ENCODE peak calls at places on chromosomes 11 and 22, in eight cellular contexts. Q is OCI-LY7; B is A549; F is psoas muscle; W is spleen; D is upper lobe of right lung; G is CD4-positive, alpha-beta memory T cell; R is uterus. X is an unnamed sample.

GRCh38 chr11:8429483-8429882 is 164.5 kb downstream of the STK33 start:
- DNase-seq in Q (no peak), B (no peak), F (no peak), W (no peak), D (no peak), G (no peak), R (no peak), X (no peak)

GRCh38 chr11:24412722-24413121 is 84.1 kb upstream of the LUZP2 start:
- DNase-seq in Q (no peak), B (no peak), F (no peak), W (no peak), D (no peak), G (no peak), R (no peak), X (no peak)

GRCh38 chr11:45468265-45468856 is 182.2 kb upstream of the SYT13 start:
- DNase-seq in Q (no peak), B (no peak), F (no peak), W (peak), D (no peak), G (no peak), R (no peak), X (peak)

GRCh38 chr11:46944356-46944755 is 7.8 kb downstream of the CSTPP1 start:
- DNase-seq in Q (no peak), B (no peak), F (no peak), W (no peak), D (no peak), G (no peak), R (no peak), X (no peak)

GRCh38 chr11:112903310-112903709 is 57.9 kb upstream of the NCAM1 start:
- DNase-seq in Q (no peak), B (no peak), F (no peak), W (no peak), D (no peak), G (no peak), R (no peak), X (no peak)

GRCh38 chr11:104098555-104098954 is 62.1 kb downstream of the DDI1 start:
- DNase-seq in Q (no peak), B (no peak), F (no peak), W (no peak), D (no peak), G (no peak), R (no peak), X (no peak)

GRCh38 chr22:39166547-39166946 is 14.1 kb upstream of the CBX7 start:
- DNase-seq in Q (no peak), B (no peak), F (no peak), W (no peak), D (no peak), G (no peak), R (no peak), X (no peak)

GRCh38 chr11:19698493-19699292 is 13.9 kb upstream of the NAV2 start:
- DNase-seq in Q (no peak), B (no peak), F (peak), W (no peak), D (no peak), G (no peak), R (no peak), X (no peak)

GRCh38 chr11:44145011-44145777 is 49.7 kb downstream of the EXT2 start:
- DNase-seq in Q (no peak), B (no peak), F (no peak), W (no peak), D (no peak), G (no peak), R (no peak), X (no peak)

GRCh38 chr11:44939673-44940072 is 11.0 kb downstream of the TP53I11 start:
- DNase-seq in Q (no peak), B (no peak), F (peak), W (no peak), D (no peak), G (no peak), R (peak), X (no peak)

GRCh38 chr22:44151661-44152060 is 29.1 kb upstream of the PARVG start:
- DNase-seq in Q (no peak), B (no peak), F (no peak), W (no peak), D (no peak), G (no peak), R (no peak), X (peak)

GRCh38 chr11:66107600-66108151 is 37.6 kb downstream of the PACS1 start:
- DNase-seq in Q (no peak), B (no peak), F (no peak), W (no peak), D (no peak), G (no peak), R (no peak), X (no peak)

GRCh38 chr11:6622261-6623171 is 3.3 kb upstream of the TPP1 start:
- DNase-seq in Q (peak), B (no peak), F (no peak), W (peak), D (no peak), G (no peak), R (no peak), X (no peak)

GRCh38 chr11:44632466-44633123 is 67.1 kb downstream of the CD82 start:
- DNase-seq in Q (peak), B (peak), F (no peak), W (peak), D (peak), G (no peak), R (no peak), X (peak)

GRCh38 chr11:70142171-70142875 is 60.8 kb upstream of the FADD start:
- DNase-seq in Q (no peak), B (peak), F (no peak), W (no peak), D (no peak), G (no peak), R (no peak), X (no peak)

GRCh38 chr11:34468209-34468841 is 29.6 kb downstream of the CAT start:
- DNase-seq in Q (peak), B (no peak), F (no peak), W (no peak), D (no peak), G (peak), R (no peak), X (peak)

GRCh38 chr22:50620861-50621490 is 7.0 kb downstream of the ARSA start:
- DNase-seq in Q (peak), B (no peak), F (peak), W (peak), D (peak), G (peak), R (no peak), X (no peak)

GRCh38 chr22:36385491-36386350 is 2.0 kb downstream of the MYH9 start:
- DNase-seq in Q (peak), B (no peak), F (peak), W (peak), D (peak), G (peak), R (peak), X (no peak)

GRCh38 chr11:10076458-10077141 is 217.4 kb downstream of the SBF2 start:
- DNase-seq in Q (peak), B (peak), F (peak), W (no peak), D (no peak), G (peak), R (peak), X (peak)

GRCh38 chr11:68120212-68121066 is 749 bp downstream of the CHKA start:
- DNase-seq in Q (peak), B (no peak), F (peak), W (peak), D (peak), G (peak), R (peak), X (no peak)

GRCh38 chr11:120547871-120548681 is 36.5 kb downstream of the GRIK4 start:
- DNase-seq in Q (no peak), B (peak), F (peak), W (peak), D (peak), G (no peak), R (peak), X (peak)

GRCh38 chr11:66317322-66317765 is 500 bp upstream of the CD248 start:
- DNase-seq in Q (peak), B (no peak), F (peak), W (peak), D (peak), G (no peak), R (peak), X (peak)

GRCh38 chr11:72443016-72443415 is 8.7 kb upstream of the CLPB start:
- DNase-seq in Q (no peak), B (no peak), F (no peak), W (no peak), D (no peak), G (no peak), R (no peak), X (no peak)

GRCh38 chr22:39524089-39524752 is 3.9 kb downstream of the ATF4 start:
- DNase-seq in Q (peak), B (no peak), F (peak), W (no peak), D (no peak), G (no peak), R (no peak), X (no peak)

GRCh38 chr11:47268448-47269001 is 1.4 kb upstream of the MADD start:
- DNase-seq in Q (no peak), B (no peak), F (no peak), W (peak), D (no peak), G (no peak), R (no peak), X (no peak)

GRCh38 chr11:2825886-2826678 is 59.5 kb downstream of the CDKN1C start:
- DNase-seq in Q (no peak), B (peak), F (peak), W (no peak), D (peak), G (no peak), R (peak), X (peak)

GRCh38 chr22:33247758-33248157 is 189.6 kb upstream of the SYN3 start:
- DNase-seq in Q (no peak), B (no peak), F (no peak), W (no peak), D (no peak), G (no peak), R (no peak), X (no peak)

GRCh38 chr11:44470849-44471248 is 94.6 kb upstream of the CD82 start:
- DNase-seq in Q (no peak), B (no peak), F (no peak), W (no peak), D (no peak), G (no peak), R (no peak), X (no peak)

GRCh38 chr11:72001834-72002591 is 3.3 kb downstream of the IL18BP start:
- DNase-seq in Q (no peak), B (no peak), F (no peak), W (no peak), D (no peak), G (no peak), R (no peak), X (peak)

GRCh38 chr11:100010393-100010792 is 676.7 kb upstream of the ARHGAP42 start:
- DNase-seq in Q (no peak), B (no peak), F (no peak), W (no peak), D (no peak), G (no peak), R (no peak), X (no peak)

GRCh38 chr22:41801147-41801819 is 804 bp downstream of the CCDC134 start:
- DNase-seq in Q (peak), B (no peak), F (no peak), W (no peak), D (no peak), G (no peak), R (no peak), X (no peak)

GRCh38 chr11:104275992-104276391 is 112.0 kb upstream of the PDGFD start:
- DNase-seq in Q (no peak), B (no peak), F (no peak), W (no peak), D (no peak), G (no peak), R (no peak), X (no peak)

GRCh38 chr11:113373306-113373705 is 14.3 kb upstream of the ANKK1 start:
- DNase-seq in Q (no peak), B (no peak), F (no peak), W (no peak), D (no peak), G (no peak), R (no peak), X (peak)

GRCh38 chr11:128472128-128473110 is 114.9 kb downstream of the ETS1 start:
- DNase-seq in Q (peak), B (no peak), F (no peak), W (no peak), D (no peak), G (peak), R (no peak), X (peak)

GRCh38 chr11:38971141-38971540 is 2373.1 kb upstream of the RAG2 start:
- DNase-seq in Q (no peak), B (no peak), F (no peak), W (no peak), D (no peak), G (no peak), R (no peak), X (no peak)

GRCh38 chr11:47480762-47481161 is 31.8 kb upstream of the RAPSN start:
- DNase-seq in Q (no peak), B (no peak), F (no peak), W (no peak), D (no peak), G (no peak), R (no peak), X (no peak)

GRCh38 chr11:75667831-75668507 is 869 bp downstream of the MAP6 start:
- DNase-seq in Q (no peak), B (peak), F (peak), W (no peak), D (peak), G (peak), R (peak), X (peak)

GRCh38 chr11:47259178-47259977 is 1.6 kb downstream of the NR1H3 start:
- DNase-seq in Q (peak), B (peak), F (peak), W (peak), D (no peak), G (peak), R (no peak), X (no peak)

GRCh38 chr11:94769897-94770296 is 1.7 kb downstream of the AMOTL1 start:
- DNase-seq in Q (no peak), B (no peak), F (peak), W (no peak), D (no peak), G (no peak), R (no peak), X (no peak)

GRCh38 chr11:1830119-1830499 is 4.7 kb upstream of the SYT8 start:
- DNase-seq in Q (no peak), B (no peak), F (no peak), W (no peak), D (no peak), G (no peak), R (no peak), X (no peak)

GRCh38 chr11:724733-725386 is 18.8 kb downstream of the EPS8L2 start:
- DNase-seq in Q (no peak), B (no peak), F (no peak), W (no peak), D (no peak), G (no peak), R (no peak), X (no peak)

GRCh38 chr11:727281-727701 is 20.0 kb upstream of the TALDO1 start:
- DNase-seq in Q (no peak), B (no peak), F (no peak), W (no peak), D (no peak), G (no peak), R (no peak), X (no peak)

GRCh38 chr11:726278-726915 is 20.4 kb downstream of the EPS8L2 start:
- DNase-seq in Q (peak), B (no peak), F (peak), W (peak), D (peak), G (peak), R (peak), X (no peak)

GRCh38 chr11:724063-724732 is 18.2 kb downstream of the EPS8L2 start:
- DNase-seq in Q (peak), B (no peak), F (no peak), W (peak), D (no peak), G (no peak), R (no peak), X (no peak)

DNA sequence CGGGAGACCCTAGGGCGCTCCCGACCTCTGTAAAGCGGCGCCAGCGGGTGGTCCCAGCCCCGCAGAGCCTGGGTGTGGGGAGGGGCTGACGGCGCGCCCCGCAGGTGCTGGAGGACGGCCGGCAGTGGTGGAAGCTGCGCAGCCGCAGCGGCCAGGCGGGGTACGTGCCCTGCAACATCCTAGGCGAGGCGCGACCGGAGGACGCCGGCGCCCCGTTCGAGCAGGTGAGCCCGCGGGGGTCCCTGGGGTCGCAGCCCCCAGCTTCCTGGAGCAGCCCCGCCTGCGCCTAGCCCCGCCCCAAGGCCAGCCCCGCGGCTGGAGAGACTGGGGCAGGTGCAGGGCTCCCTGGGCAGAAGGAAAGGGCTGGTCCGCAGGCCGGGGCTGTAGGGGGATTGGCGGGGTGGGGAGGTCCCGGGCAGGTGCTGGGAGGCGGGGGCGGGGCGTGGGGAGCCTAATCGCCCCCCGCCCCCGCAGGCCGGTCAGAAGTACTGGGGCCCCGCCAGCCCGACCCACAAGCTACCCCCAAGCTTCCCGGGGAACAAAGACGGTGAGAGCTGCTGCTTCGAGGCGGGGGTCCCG is 19.7 kb downstream of the EPS8L2 start:
- DNase-seq in Q (no peak), B (no peak), F (no peak), W (peak), D (peak), G (no peak), R (no peak), X (no peak)
- H3K27ac ChIP-seq in Q (no peak), B (no peak), F (no peak), W (no peak), D (no peak), G (no peak), R (no peak), X (no peak)

GRCh38 chr22:20430101-20430640 is 7.5 kb downstream of the SCARF2 start:
- DNase-seq in Q (no peak), B (no peak), F (peak), W (peak), D (peak), G (no peak), R (no peak), X (no peak)
- H3K27ac ChIP-seq in Q (no peak), B (no peak), F (no peak), W (no peak), D (no peak), G (no peak), R (no peak), X (no peak)

DNA sequence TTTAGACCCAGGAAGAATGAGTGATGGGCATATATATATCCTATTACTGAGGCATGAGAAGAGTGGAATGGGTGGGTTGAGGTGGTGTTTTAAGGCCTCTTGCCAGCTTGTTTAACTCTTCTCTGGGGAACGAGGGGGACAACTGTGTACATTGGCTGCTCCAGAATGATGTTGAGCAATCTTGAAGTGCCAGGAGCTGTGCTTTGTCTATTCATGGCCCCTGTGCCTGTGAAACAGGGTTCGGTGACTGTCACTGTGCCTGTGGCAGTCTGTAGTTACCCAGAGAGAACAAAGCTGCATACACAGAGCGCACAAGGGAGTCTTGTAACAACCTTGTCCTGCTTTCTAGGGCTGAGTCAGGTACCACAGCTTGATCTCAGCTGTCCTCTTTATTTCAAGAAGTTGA is 11.7 kb downstream of the LIMK2 start:
- DNase-seq in Q (no peak), B (no peak), F (no peak), W (no peak), D (no peak), G (no peak), R (no peak), X (no peak)
- H3K27ac ChIP-seq in Q (no peak), B (no peak), F (peak), W (peak), D (peak), G (no peak), R (no peak), X (no peak)

GRCh38 chr11:107590460-107591097 is 368 bp upstream of the ELMOD1 start:
- DNase-seq in Q (no peak), B (peak), F (no peak), W (no peak), D (no peak), G (peak), R (no peak), X (no peak)
- H3K27ac ChIP-seq in Q (no peak), B (no peak), F (no peak), W (no peak), D (no peak), G (no peak), R (no peak), X (no peak)

GRCh38 chr22:46050451-46050845 is 73.5 kb upstream of the WNT7B start:
- DNase-seq in Q (no peak), B (no peak), F (peak), W (no peak), D (no peak), G (no peak), R (peak), X (no peak)

GRCh38 chr22:46052331-46052771 is 75.4 kb upstream of the WNT7B start:
- DNase-seq in Q (no peak), B (no peak), F (peak), W (peak), D (peak), G (no peak), R (peak), X (no peak)

GRCh38 chr22:46051646-46052045 is 74.7 kb upstream of the WNT7B start:
- DNase-seq in Q (no peak), B (no peak), F (peak), W (peak), D (peak), G (no peak), R (no peak), X (no peak)

GRCh38 chr22:46049726-46050450 is 72.9 kb upstream of the WNT7B start:
- DNase-seq in Q (no peak), B (no peak), F (peak), W (peak), D (peak), G (no peak), R (peak), X (no peak)

GRCh38 chr22:46050916-46051614 is 74.1 kb upstream of the WNT7B start:
- DNase-seq in Q (no peak), B (no peak), F (peak), W (peak), D (peak), G (no peak), R (peak), X (no peak)
- H3K27ac ChIP-seq in Q (no peak), B (no peak), F (peak), W (peak), D (peak), G (peak), R (peak), X (no peak)

GRCh38 chr11:79441159-79441875 is 487 bp upstream of the TENM4 start:
- DNase-seq in Q (no peak), B (no peak), F (no peak), W (no peak), D (no peak), G (no peak), R (peak), X (no peak)
- H3K27ac ChIP-seq in Q (no peak), B (no peak), F (no peak), W (no peak), D (no peak), G (no peak), R (peak), X (no peak)

GRCh38 chr22:31090217-31091085 is 9.3 kb downstream of the SMTN start:
- DNase-seq in Q (no peak), B (no peak), F (no peak), W (no peak), D (no peak), G (no peak), R (peak), X (no peak)

GRCh38 chr22:31088233-31088986 is 7.3 kb downstream of the SMTN start:
- DNase-seq in Q (no peak), B (no peak), F (no peak), W (no peak), D (no peak), G (no peak), R (no peak), X (no peak)

GRCh38 chr22:31087744-31088215 is 6.7 kb downstream of the SMTN start:
- DNase-seq in Q (no peak), B (no peak), F (peak), W (no peak), D (no peak), G (no peak), R (no peak), X (no peak)

GRCh38 chr22:31091106-31091975 is 10.2 kb downstream of the SMTN start:
- DNase-seq in Q (no peak), B (no peak), F (peak), W (no peak), D (no peak), G (no peak), R (peak), X (no peak)

GRCh38 chr22:31089101-31090100 is 8.3 kb downstream of the SMTN start:
- DNase-seq in Q (peak), B (no peak), F (peak), W (peak), D (no peak), G (peak), R (peak), X (no peak)
- H3K27ac ChIP-seq in Q (no peak), B (no peak), F (peak), W (no peak), D (no peak), G (no peak), R (peak), X (no peak)